ENCODE peak calls at places on chromosomes 7 and 10, in five cellular contexts. One of them, this sample, is unnamed.
A peak's percentile ranks its signal among the peaks of the same experiment; 100 is the strongest.

GRCh38 chr7:37943905-37944736 is 23.7 kb downstream of the EPDR1 start:
- DNase-seq in right cardiac atrium: no peak
- DNase-seq in MM.1S: no peak
- DNase-seq in CD4-positive, alpha-beta memory T cell: no peak
- DNase-seq in DND-41: no peak
- DNase-seq in this sample: no peak

GRCh38 chr7:80858141-80858903 is 60.5 kb downstream of the SEMA3C start:
- DNase-seq in right cardiac atrium: no peak
- DNase-seq in DND-41: no peak
- DNase-seq in MM.1S: no peak
- DNase-seq in CD4-positive, alpha-beta memory T cell: no peak
- DNase-seq in this sample: no peak

GRCh38 chr10:96292971-96293909 is 11.0 kb upstream of the DNTT start:
- DNase-seq in DND-41: peak; percentile 48
- DNase-seq in CD4-positive, alpha-beta memory T cell: peak; percentile 3
- DNase-seq in MM.1S: peak; percentile 77
- DNase-seq in right cardiac atrium: no peak
- DNase-seq in this sample: no peak

GRCh38 chr10:9222917-9223316 is 1168.4 kb downstream of the GATA3 start:
- DNase-seq in DND-41: no peak
- DNase-seq in CD4-positive, alpha-beta memory T cell: no peak
- DNase-seq in MM.1S: no peak
- DNase-seq in right cardiac atrium: no peak
- DNase-seq in this sample: no peak

GRCh38 chr7:24576171-24577052 is 3.2 kb downstream of the PALS2 start:
- DNase-seq in DND-41: peak; percentile 29
- DNase-seq in MM.1S: peak; percentile 65
- DNase-seq in right cardiac atrium: no peak
- DNase-seq in CD4-positive, alpha-beta memory T cell: no peak
- DNase-seq in this sample: no peak

GRCh38 chr7:90645784-90646183 is 49.7 kb downstream of the CDK14 start:
- DNase-seq in CD4-positive, alpha-beta memory T cell: no peak
- DNase-seq in DND-41: no peak
- DNase-seq in MM.1S: no peak
- DNase-seq in right cardiac atrium: no peak
- DNase-seq in this sample: no peak

GRCh38 chr7:128755816-128756476 is 16.8 kb downstream of the CALU start:
- DNase-seq in DND-41: no peak
- DNase-seq in CD4-positive, alpha-beta memory T cell: no peak
- DNase-seq in right cardiac atrium: no peak
- DNase-seq in MM.1S: no peak
- DNase-seq in this sample: no peak

GRCh38 chr7:31082017-31082416 is 29.9 kb downstream of the ADCYAP1R1 start:
- DNase-seq in DND-41: no peak
- DNase-seq in MM.1S: no peak
- DNase-seq in right cardiac atrium: no peak
- DNase-seq in CD4-positive, alpha-beta memory T cell: no peak
- DNase-seq in this sample: no peak

GRCh38 chr10:109974509-109975191 is 33.1 kb upstream of the ADD3 start:
- DNase-seq in right cardiac atrium: no peak
- DNase-seq in MM.1S: no peak
- DNase-seq in CD4-positive, alpha-beta memory T cell: no peak
- DNase-seq in DND-41: no peak
- DNase-seq in this sample: peak; percentile 78

GRCh38 chr10:20005638-20006037 is 189.4 kb downstream of the PLXDC2 start:
- DNase-seq in MM.1S: no peak
- DNase-seq in right cardiac atrium: no peak
- DNase-seq in CD4-positive, alpha-beta memory T cell: no peak
- DNase-seq in DND-41: no peak
- DNase-seq in this sample: no peak

GRCh38 chr7:25238056-25238745 is 9.9 kb upstream of the NPVF start:
- DNase-seq in CD4-positive, alpha-beta memory T cell: no peak
- DNase-seq in MM.1S: peak; percentile 73
- DNase-seq in right cardiac atrium: no peak
- DNase-seq in DND-41: no peak
- DNase-seq in this sample: no peak

GRCh38 chr10:103554488-103555320 is 61.2 kb downstream of the NEURL1 start:
- DNase-seq in CD4-positive, alpha-beta memory T cell: no peak
- DNase-seq in MM.1S: peak; percentile 52
- DNase-seq in DND-41: no peak
- DNase-seq in right cardiac atrium: peak; percentile 51
- DNase-seq in this sample: peak; percentile 81

GRCh38 chr10:35079763-35080162 is 10.4 kb downstream of the CUL2 start:
- DNase-seq in DND-41: no peak
- DNase-seq in MM.1S: no peak
- DNase-seq in right cardiac atrium: no peak
- DNase-seq in CD4-positive, alpha-beta memory T cell: no peak
- DNase-seq in this sample: no peak

GRCh38 chr7:144487906-144488305 is 84.4 kb upstream of the NOBOX start:
- DNase-seq in right cardiac atrium: no peak
- DNase-seq in MM.1S: no peak
- DNase-seq in DND-41: no peak
- DNase-seq in CD4-positive, alpha-beta memory T cell: no peak
- DNase-seq in this sample: no peak

GRCh38 chr7:121449304-121449703 is 53.2 kb upstream of the FAM3C start:
- DNase-seq in CD4-positive, alpha-beta memory T cell: no peak
- DNase-seq in DND-41: no peak
- DNase-seq in MM.1S: no peak
- DNase-seq in right cardiac atrium: no peak
- DNase-seq in this sample: no peak

GRCh38 chr7:134293029-134293740 is 23.5 kb downstream of the SLC35B4 start:
- DNase-seq in DND-41: no peak
- DNase-seq in right cardiac atrium: no peak
- DNase-seq in CD4-positive, alpha-beta memory T cell: no peak
- DNase-seq in MM.1S: peak; percentile 92
- DNase-seq in this sample: no peak

GRCh38 chr7:107998150-107998549 is 4.8 kb downstream of the LAMB1 start:
- DNase-seq in CD4-positive, alpha-beta memory T cell: no peak
- DNase-seq in right cardiac atrium: no peak
- DNase-seq in DND-41: no peak
- DNase-seq in MM.1S: no peak
- DNase-seq in this sample: no peak

GRCh38 chr10:71927669-71928592 is 36.3 kb upstream of the CHST3 start:
- DNase-seq in DND-41: no peak
- DNase-seq in CD4-positive, alpha-beta memory T cell: no peak
- DNase-seq in MM.1S: no peak
- DNase-seq in right cardiac atrium: no peak
- DNase-seq in this sample: no peak

GRCh38 chr10:116836902-116837513 is 12.3 kb upstream of the ENO4 start:
- DNase-seq in MM.1S: no peak
- DNase-seq in right cardiac atrium: no peak
- DNase-seq in CD4-positive, alpha-beta memory T cell: no peak
- DNase-seq in DND-41: no peak
- DNase-seq in this sample: no peak

GRCh38 chr10:116836087-116836486 is 13.2 kb upstream of the ENO4 start:
- DNase-seq in right cardiac atrium: no peak
- DNase-seq in DND-41: no peak
- DNase-seq in CD4-positive, alpha-beta memory T cell: no peak
- DNase-seq in MM.1S: no peak
- DNase-seq in this sample: no peak

GRCh38 chr10:116835658-116836057 is 13.6 kb upstream of the ENO4 start:
- DNase-seq in CD4-positive, alpha-beta memory T cell: no peak
- DNase-seq in right cardiac atrium: no peak
- DNase-seq in DND-41: no peak
- DNase-seq in MM.1S: no peak
- DNase-seq in this sample: no peak

GRCh38 chr10:116831790-116832189 is 17.5 kb upstream of the ENO4 start:
- DNase-seq in DND-41: no peak
- DNase-seq in MM.1S: no peak
- DNase-seq in CD4-positive, alpha-beta memory T cell: no peak
- DNase-seq in right cardiac atrium: peak; percentile 29
- DNase-seq in this sample: no peak

DNA sequence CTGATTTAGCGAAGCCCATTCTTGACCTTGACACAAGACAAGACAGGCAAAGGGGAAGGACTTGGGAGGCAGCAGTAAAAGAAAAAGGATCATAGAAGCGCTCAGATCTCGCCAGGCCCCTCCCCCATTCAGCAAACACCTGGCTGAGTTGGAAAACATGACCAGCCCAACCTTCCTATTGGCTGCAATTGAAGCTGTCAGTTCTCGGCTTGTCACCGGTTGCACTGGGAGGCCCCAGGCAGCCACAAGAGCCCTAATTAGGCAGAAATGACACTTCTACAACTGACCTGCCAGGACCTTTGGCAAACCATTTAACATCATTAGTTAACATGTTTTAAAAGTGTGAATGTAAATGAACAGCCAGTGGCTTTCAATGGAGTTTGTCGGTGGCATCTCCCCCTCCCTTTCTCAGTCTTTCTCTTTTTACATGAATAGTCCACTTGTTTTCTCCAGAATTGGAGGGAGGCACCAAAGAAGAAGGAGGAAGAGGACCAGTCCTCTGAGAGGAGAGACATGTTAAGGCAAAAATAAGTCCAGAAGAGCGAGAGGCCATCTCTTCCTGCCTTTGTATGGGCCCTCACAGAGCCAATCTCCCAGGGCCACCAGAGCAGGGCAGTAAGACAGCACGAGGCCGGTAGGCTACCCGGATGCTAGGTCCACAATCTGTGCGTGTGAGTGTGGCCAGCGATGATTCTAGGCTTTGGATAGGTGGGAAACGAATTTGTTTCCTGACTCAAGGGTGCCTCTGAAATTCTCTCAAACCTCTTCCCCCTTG is 15.1 kb upstream of the ENO4 start:
- DNase-seq in right cardiac atrium: no peak
- DNase-seq in DND-41: no peak
- DNase-seq in MM.1S: no peak
- DNase-seq in CD4-positive, alpha-beta memory T cell: no peak
- DNase-seq in this sample: no peak
- H3K4me1 ChIP-seq in right cardiac atrium: no peaks in the 10 kb centered on the region
- H3K4me1 ChIP-seq in DND-41: no peaks in the 10 kb centered on the region
- H3K4me1 ChIP-seq in MM.1S: no peaks in the 10 kb centered on the region
- H3K4me1 ChIP-seq in CD4-positive, alpha-beta memory T cell: no peaks in the 10 kb centered on the region
- H3K4me1 ChIP-seq in this sample: no peaks in the 10 kb centered on the region

GRCh38 chr10:63586048-63586447 is 64.8 kb downstream of the REEP3 start:
- DNase-seq in MM.1S: no peak
- DNase-seq in right cardiac atrium: no peak
- DNase-seq in DND-41: no peak
- DNase-seq in CD4-positive, alpha-beta memory T cell: no peak
- DNase-seq in this sample: no peak

GRCh38 chr10:63588436-63589180 is 67.4 kb downstream of the REEP3 start:
- DNase-seq in MM.1S: no peak
- DNase-seq in right cardiac atrium: no peak
- DNase-seq in CD4-positive, alpha-beta memory T cell: no peak
- DNase-seq in DND-41: no peak
- DNase-seq in this sample: no peak

GRCh38 chr10:63583909-63584747 is 62.9 kb downstream of the REEP3 start:
- DNase-seq in DND-41: no peak
- DNase-seq in MM.1S: no peak
- DNase-seq in right cardiac atrium: no peak
- DNase-seq in CD4-positive, alpha-beta memory T cell: no peak
- DNase-seq in this sample: no peak

GRCh38 chr10:63583397-63583796 is 62.2 kb downstream of the REEP3 start:
- DNase-seq in CD4-positive, alpha-beta memory T cell: no peak
- DNase-seq in MM.1S: no peak
- DNase-seq in right cardiac atrium: no peak
- DNase-seq in DND-41: no peak
- DNase-seq in this sample: no peak

GRCh38 chr10:63587191-63587590 is 66.0 kb downstream of the REEP3 start:
- DNase-seq in MM.1S: no peak
- DNase-seq in DND-41: no peak
- DNase-seq in CD4-positive, alpha-beta memory T cell: no peak
- DNase-seq in right cardiac atrium: no peak
- DNase-seq in this sample: no peak
- H3K27ac ChIP-seq in MM.1S: no peak overlapping the region
- H3K27ac ChIP-seq in DND-41: no peak overlapping the region
- H3K27ac ChIP-seq in CD4-positive, alpha-beta memory T cell: no peak overlapping the region
- H3K27ac ChIP-seq in right cardiac atrium: no peak overlapping the region
- H3K27ac ChIP-seq in this sample: no peak overlapping the region

GRCh38 chr10:124677871-124678565 is 66.2 kb downstream of the FAM53B start:
- DNase-seq in DND-41: peak; percentile 69
- DNase-seq in MM.1S: no peak
- DNase-seq in CD4-positive, alpha-beta memory T cell: no peak
- DNase-seq in right cardiac atrium: peak; percentile 68
- DNase-seq in this sample: no peak

GRCh38 chr10:124676416-124677062 is 67.6 kb downstream of the FAM53B start:
- DNase-seq in right cardiac atrium: peak; percentile 7
- DNase-seq in CD4-positive, alpha-beta memory T cell: no peak
- DNase-seq in MM.1S: no peak
- DNase-seq in DND-41: no peak
- DNase-seq in this sample: no peak

GRCh38 chr10:124675824-124676223 is 68.4 kb downstream of the FAM53B start:
- DNase-seq in DND-41: no peak
- DNase-seq in right cardiac atrium: no peak
- DNase-seq in CD4-positive, alpha-beta memory T cell: no peak
- DNase-seq in MM.1S: no peak
- DNase-seq in this sample: no peak

GRCh38 chr10:124678566-124679240 is 65.5 kb downstream of the FAM53B start:
- DNase-seq in CD4-positive, alpha-beta memory T cell: peak; percentile 73
- DNase-seq in right cardiac atrium: peak; percentile 15
- DNase-seq in DND-41: peak; percentile 93
- DNase-seq in MM.1S: no peak
- DNase-seq in this sample: no peak

DNA sequence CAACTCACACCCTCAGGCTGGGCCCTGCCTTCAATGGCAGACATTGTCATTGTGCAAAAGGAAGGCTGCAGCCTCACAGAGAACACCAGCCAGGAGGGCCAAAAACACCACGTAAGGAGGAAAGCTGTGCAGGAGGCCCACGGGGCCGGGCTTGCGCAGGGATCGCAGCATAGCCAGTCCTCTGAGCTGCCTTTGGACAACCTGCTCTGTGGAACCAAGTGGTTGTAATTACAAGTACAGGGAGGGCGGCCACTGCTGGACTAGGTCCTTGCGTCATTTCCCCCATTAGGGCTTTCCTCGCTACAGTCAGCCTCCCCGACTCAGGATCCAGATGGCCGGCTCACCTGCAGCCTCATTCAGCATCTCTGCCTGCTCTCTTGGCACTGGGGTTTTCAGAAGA is 66.9 kb downstream of the FAM53B start:
- DNase-seq in MM.1S: no peak
- DNase-seq in DND-41: no peak
- DNase-seq in CD4-positive, alpha-beta memory T cell: no peak
- DNase-seq in right cardiac atrium: peak; percentile 20
- DNase-seq in this sample: no peak
- H3K4me1 ChIP-seq in MM.1S: no peaks in the 10 kb centered on the region
- H3K4me1 ChIP-seq in DND-41: peaks cover 76% of the 10 kb centered on the region
- H3K4me1 ChIP-seq in CD4-positive, alpha-beta memory T cell: peaks cover 96% of the 10 kb centered on the region
- H3K4me1 ChIP-seq in right cardiac atrium: peaks cover 60% of the 10 kb centered on the region
- H3K4me1 ChIP-seq in this sample: no peaks in the 10 kb centered on the region

DNA sequence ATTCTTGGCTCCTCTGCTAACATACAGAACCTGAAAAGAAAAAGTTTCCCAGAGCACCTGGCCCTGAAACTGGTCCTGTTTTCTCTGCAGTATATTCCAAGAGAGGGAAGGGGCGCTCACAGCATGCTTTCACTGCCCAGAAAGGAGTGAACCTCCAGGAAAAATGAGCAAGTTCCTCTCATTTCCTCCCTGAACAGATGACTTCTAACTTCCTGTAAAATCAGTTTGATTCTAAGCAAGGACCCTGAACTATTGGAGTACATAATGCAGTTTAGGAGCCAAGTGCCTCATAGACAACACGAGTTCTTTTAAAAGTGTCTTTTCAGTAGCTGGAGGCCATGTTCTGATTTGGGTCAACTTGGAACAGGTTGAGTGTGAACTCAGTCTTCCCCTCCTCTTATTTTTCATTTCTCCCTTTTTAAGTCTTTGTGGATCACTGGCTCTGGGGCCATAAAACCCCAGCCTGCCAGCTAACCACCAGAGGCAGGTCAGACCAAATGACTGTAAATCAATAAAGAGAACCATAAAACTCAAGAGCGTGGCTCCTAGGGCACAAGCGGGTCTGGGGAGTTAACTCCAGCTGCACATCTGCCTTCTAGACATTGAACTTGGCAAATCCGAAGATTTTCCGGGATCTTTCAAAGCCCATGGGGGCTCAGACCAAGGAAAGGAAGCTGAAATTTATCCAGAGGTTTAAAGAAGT is 6.0 kb upstream of the LRRC18 start:
- DNase-seq in MM.1S: no peak
- DNase-seq in right cardiac atrium: no peak
- DNase-seq in DND-41: no peak
- DNase-seq in CD4-positive, alpha-beta memory T cell: no peak
- DNase-seq in this sample: no peak
- H3K27ac ChIP-seq in MM.1S: no peak overlapping the region
- H3K27ac ChIP-seq in right cardiac atrium: no peak overlapping the region
- H3K27ac ChIP-seq in DND-41: no peak overlapping the region
- H3K27ac ChIP-seq in CD4-positive, alpha-beta memory T cell: no peak overlapping the region
- H3K27ac ChIP-seq in this sample: no peak overlapping the region